ENCODE peak calls at places on chromosomes 1 and 21, in seven cellular contexts. One of them, this sample, is unnamed.

GRCh38 chr1:181033799-181034391 is at the start of gene MR1:
- DNase-seq in breast epithelium: no peak
- DNase-seq in left ventricle myocardium inferior: no peak
- DNase-seq in SJCRH30: no peak
- DNase-seq in Peyer's patch: peak
- DNase-seq in naive thymus-derived CD4-positive, alpha-beta T cell: peak
- DNase-seq in tibial nerve: no peak
- DNase-seq in this sample: peak

GRCh38 chr1:209926045-209926444 is 12.0 kb upstream of the SYT14 start:
- DNase-seq in tibial nerve: no peak
- DNase-seq in Peyer's patch: no peak
- DNase-seq in breast epithelium: no peak
- DNase-seq in SJCRH30: peak
- DNase-seq in naive thymus-derived CD4-positive, alpha-beta T cell: no peak
- DNase-seq in left ventricle myocardium inferior: no peak
- DNase-seq in this sample: no peak

GRCh38 chr1:205205055-205205454 is 6.4 kb downstream of the DSTYK start:
- DNase-seq in Peyer's patch: no peak
- DNase-seq in breast epithelium: no peak
- DNase-seq in tibial nerve: no peak
- DNase-seq in SJCRH30: no peak
- DNase-seq in naive thymus-derived CD4-positive, alpha-beta T cell: no peak
- DNase-seq in left ventricle myocardium inferior: no peak
- DNase-seq in this sample: no peak

GRCh38 chr1:171245458-171246064 is 2.7 kb upstream of the FMO1 start:
- DNase-seq in tibial nerve: no peak
- DNase-seq in breast epithelium: no peak
- DNase-seq in SJCRH30: peak
- DNase-seq in left ventricle myocardium inferior: no peak
- DNase-seq in naive thymus-derived CD4-positive, alpha-beta T cell: peak
- DNase-seq in Peyer's patch: no peak
- DNase-seq in this sample: no peak

GRCh38 chr1:166090244-166090643 is 76.6 kb downstream of the FAM78B start:
- DNase-seq in naive thymus-derived CD4-positive, alpha-beta T cell: no peak
- DNase-seq in SJCRH30: no peak
- DNase-seq in tibial nerve: no peak
- DNase-seq in Peyer's patch: no peak
- DNase-seq in left ventricle myocardium inferior: no peak
- DNase-seq in breast epithelium: no peak
- DNase-seq in this sample: no peak

GRCh38 chr1:180228648-180229482 is 1.2 kb upstream of the LHX4 start:
- DNase-seq in left ventricle myocardium inferior: no peak
- DNase-seq in tibial nerve: no peak
- DNase-seq in SJCRH30: peak
- DNase-seq in breast epithelium: no peak
- DNase-seq in Peyer's patch: no peak
- DNase-seq in naive thymus-derived CD4-positive, alpha-beta T cell: no peak
- DNase-seq in this sample: no peak

GRCh38 chr1:87115317-87115885 is 201.0 kb downstream of the HS2ST1 start:
- DNase-seq in SJCRH30: peak
- DNase-seq in tibial nerve: peak
- DNase-seq in breast epithelium: no peak
- DNase-seq in left ventricle myocardium inferior: no peak
- DNase-seq in naive thymus-derived CD4-positive, alpha-beta T cell: no peak
- DNase-seq in Peyer's patch: no peak
- DNase-seq in this sample: no peak

GRCh38 chr1:67376381-67376780 is 53.8 kb downstream of the SERBP1 start:
- DNase-seq in naive thymus-derived CD4-positive, alpha-beta T cell: no peak
- DNase-seq in breast epithelium: no peak
- DNase-seq in SJCRH30: peak
- DNase-seq in Peyer's patch: no peak
- DNase-seq in tibial nerve: no peak
- DNase-seq in left ventricle myocardium inferior: no peak
- DNase-seq in this sample: no peak

GRCh38 chr21:38380391-38381137 is 117.7 kb downstream of the ERG start:
- DNase-seq in left ventricle myocardium inferior: no peak
- DNase-seq in Peyer's patch: no peak
- DNase-seq in SJCRH30: no peak
- DNase-seq in tibial nerve: no peak
- DNase-seq in naive thymus-derived CD4-positive, alpha-beta T cell: no peak
- DNase-seq in breast epithelium: no peak
- DNase-seq in this sample: no peak

GRCh38 chr1:218347713-218348627 is 2.8 kb downstream of the TGFB2 start:
- DNase-seq in tibial nerve: no peak
- DNase-seq in left ventricle myocardium inferior: no peak
- DNase-seq in SJCRH30: peak
- DNase-seq in breast epithelium: no peak
- DNase-seq in Peyer's patch: no peak
- DNase-seq in naive thymus-derived CD4-positive, alpha-beta T cell: no peak
- DNase-seq in this sample: no peak

GRCh38 chr21:28719731-28720130 is 272.9 kb downstream of the LTN1 start:
- DNase-seq in left ventricle myocardium inferior: no peak
- DNase-seq in naive thymus-derived CD4-positive, alpha-beta T cell: no peak
- DNase-seq in SJCRH30: no peak
- DNase-seq in Peyer's patch: no peak
- DNase-seq in tibial nerve: no peak
- DNase-seq in breast epithelium: no peak
- DNase-seq in this sample: no peak

GRCh38 chr1:12629974-12630760 is 12.2 kb upstream of the DHRS3 start:
- DNase-seq in naive thymus-derived CD4-positive, alpha-beta T cell: no peak
- DNase-seq in Peyer's patch: no peak
- DNase-seq in SJCRH30: no peak
- DNase-seq in left ventricle myocardium inferior: no peak
- DNase-seq in tibial nerve: no peak
- DNase-seq in breast epithelium: no peak
- DNase-seq in this sample: no peak

GRCh38 chr1:236063919-236064673 is 794 bp downstream of the NID1 start:
- DNase-seq in left ventricle myocardium inferior: peak
- DNase-seq in naive thymus-derived CD4-positive, alpha-beta T cell: no peak
- DNase-seq in SJCRH30: peak
- DNase-seq in tibial nerve: no peak
- DNase-seq in breast epithelium: peak
- DNase-seq in Peyer's patch: peak
- DNase-seq in this sample: no peak

GRCh38 chr1:236063551-236063918 is 1.4 kb downstream of the NID1 start:
- DNase-seq in tibial nerve: no peak
- DNase-seq in SJCRH30: no peak
- DNase-seq in Peyer's patch: no peak
- DNase-seq in breast epithelium: no peak
- DNase-seq in left ventricle myocardium inferior: no peak
- DNase-seq in naive thymus-derived CD4-positive, alpha-beta T cell: no peak
- DNase-seq in this sample: no peak

GRCh38 chr1:236065509-236066005 is 667 bp upstream of the NID1 start:
- DNase-seq in breast epithelium: no peak
- DNase-seq in Peyer's patch: no peak
- DNase-seq in tibial nerve: no peak
- DNase-seq in SJCRH30: no peak
- DNase-seq in left ventricle myocardium inferior: no peak
- DNase-seq in naive thymus-derived CD4-positive, alpha-beta T cell: no peak
- DNase-seq in this sample: no peak

GRCh38 chr1:236066054-236066453 is 1.2 kb upstream of the NID1 start:
- DNase-seq in left ventricle myocardium inferior: no peak
- DNase-seq in naive thymus-derived CD4-positive, alpha-beta T cell: no peak
- DNase-seq in breast epithelium: no peak
- DNase-seq in tibial nerve: no peak
- DNase-seq in SJCRH30: no peak
- DNase-seq in Peyer's patch: no peak
- DNase-seq in this sample: no peak

GRCh38 chr1:236064674-236065508 is at the start of gene NID1:
- DNase-seq in SJCRH30: peak
- DNase-seq in left ventricle myocardium inferior: peak
- DNase-seq in tibial nerve: peak
- DNase-seq in breast epithelium: peak
- DNase-seq in Peyer's patch: peak
- DNase-seq in naive thymus-derived CD4-positive, alpha-beta T cell: peak
- DNase-seq in this sample: peak
- H3K4me3 ChIP-seq in SJCRH30: peak
- H3K4me3 ChIP-seq in left ventricle myocardium inferior: peak
- H3K4me3 ChIP-seq in tibial nerve: peak
- H3K4me3 ChIP-seq in breast epithelium: peak
- H3K4me3 ChIP-seq in Peyer's patch: peak
- H3K4me3 ChIP-seq in naive thymus-derived CD4-positive, alpha-beta T cell: peak
- H3K4me3 ChIP-seq in this sample: peak

GRCh38 chr1:228901936-228902681 is 166.8 kb downstream of the RHOU start:
- DNase-seq in SJCRH30: no peak
- DNase-seq in left ventricle myocardium inferior: no peak
- DNase-seq in breast epithelium: no peak
- DNase-seq in naive thymus-derived CD4-positive, alpha-beta T cell: no peak
- DNase-seq in Peyer's patch: no peak
- DNase-seq in tibial nerve: no peak
- DNase-seq in this sample: no peak

GRCh38 chr1:228898582-228898992 is 163.3 kb downstream of the RHOU start:
- DNase-seq in SJCRH30: no peak
- DNase-seq in left ventricle myocardium inferior: no peak
- DNase-seq in tibial nerve: no peak
- DNase-seq in Peyer's patch: no peak
- DNase-seq in naive thymus-derived CD4-positive, alpha-beta T cell: no peak
- DNase-seq in breast epithelium: no peak
- DNase-seq in this sample: no peak

GRCh38 chr1:228899421-228899956 is 164.2 kb downstream of the RHOU start:
- DNase-seq in SJCRH30: no peak
- DNase-seq in Peyer's patch: no peak
- DNase-seq in naive thymus-derived CD4-positive, alpha-beta T cell: no peak
- DNase-seq in left ventricle myocardium inferior: no peak
- DNase-seq in tibial nerve: no peak
- DNase-seq in breast epithelium: no peak
- DNase-seq in this sample: no peak

GRCh38 chr1:228900993-228901392 is 165.7 kb downstream of the RHOU start:
- DNase-seq in Peyer's patch: no peak
- DNase-seq in SJCRH30: no peak
- DNase-seq in left ventricle myocardium inferior: no peak
- DNase-seq in breast epithelium: no peak
- DNase-seq in tibial nerve: no peak
- DNase-seq in naive thymus-derived CD4-positive, alpha-beta T cell: no peak
- DNase-seq in this sample: no peak

DNA sequence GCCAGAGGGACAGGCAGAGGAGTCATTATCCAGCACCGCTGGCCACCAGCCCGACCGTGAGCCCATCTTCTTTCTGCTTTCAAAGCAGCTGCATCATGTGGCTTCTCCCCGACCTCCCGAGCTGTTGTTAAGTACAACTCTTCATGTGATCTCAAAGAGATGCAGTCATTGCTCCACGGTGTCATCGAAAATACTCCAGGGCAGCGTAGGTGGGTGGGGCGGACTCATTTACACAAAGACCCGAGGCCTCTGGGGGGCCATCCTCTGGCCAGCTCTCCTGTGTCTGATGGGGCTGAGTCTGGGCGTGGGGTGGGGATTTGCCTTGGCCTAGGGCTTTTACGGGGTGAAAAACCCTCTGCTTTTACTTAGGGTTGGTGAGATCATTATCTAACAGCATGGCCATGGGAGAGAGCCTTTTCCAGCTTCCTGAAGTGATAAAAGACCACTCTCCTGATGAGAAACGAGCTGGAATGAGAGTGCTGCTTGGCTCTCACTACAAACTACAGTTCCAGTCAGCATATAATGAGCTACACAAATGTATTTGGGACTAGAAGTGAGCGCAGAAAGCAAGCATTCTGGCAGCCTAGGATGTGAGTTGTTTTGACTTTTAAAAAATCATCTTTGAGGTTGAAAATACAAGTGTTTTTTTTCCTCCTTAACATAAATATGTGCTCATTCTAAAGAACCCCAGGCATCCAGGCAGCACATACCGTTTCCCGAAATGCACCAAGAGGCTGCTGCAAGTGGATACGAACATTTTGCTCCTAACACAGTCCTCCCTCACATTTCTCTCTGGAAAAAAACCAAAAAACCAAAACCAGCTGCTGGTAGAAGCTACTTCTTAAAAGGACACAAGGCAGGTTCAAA is 165.1 kb downstream of the RHOU start:
- DNase-seq in SJCRH30: no peak
- DNase-seq in left ventricle myocardium inferior: peak
- DNase-seq in naive thymus-derived CD4-positive, alpha-beta T cell: no peak
- DNase-seq in breast epithelium: no peak
- DNase-seq in tibial nerve: peak
- DNase-seq in Peyer's patch: no peak
- DNase-seq in this sample: no peak
- H3K4me3 ChIP-seq in SJCRH30: no peak
- H3K4me3 ChIP-seq in left ventricle myocardium inferior: no peak
- H3K4me3 ChIP-seq in naive thymus-derived CD4-positive, alpha-beta T cell: no peak
- H3K4me3 ChIP-seq in breast epithelium: no peak
- H3K4me3 ChIP-seq in tibial nerve: no peak
- H3K4me3 ChIP-seq in Peyer's patch: no peak
- H3K4me3 ChIP-seq in this sample: no peak

GRCh38 chr1:207752456-207753132 is 740 bp downstream of the CD46 start:
- DNase-seq in breast epithelium: no peak
- DNase-seq in Peyer's patch: no peak
- DNase-seq in tibial nerve: no peak
- DNase-seq in naive thymus-derived CD4-positive, alpha-beta T cell: no peak
- DNase-seq in left ventricle myocardium inferior: no peak
- DNase-seq in SJCRH30: peak
- DNase-seq in this sample: no peak

GRCh38 chr1:207751790-207752455 is at the start of gene CD46:
- DNase-seq in tibial nerve: peak
- DNase-seq in naive thymus-derived CD4-positive, alpha-beta T cell: peak
- DNase-seq in Peyer's patch: peak
- DNase-seq in SJCRH30: peak
- DNase-seq in left ventricle myocardium inferior: peak
- DNase-seq in breast epithelium: peak
- DNase-seq in this sample: peak

GRCh38 chr1:207748737-207749528 is 2.9 kb upstream of the CD46 start:
- DNase-seq in Peyer's patch: no peak
- DNase-seq in naive thymus-derived CD4-positive, alpha-beta T cell: peak
- DNase-seq in breast epithelium: no peak
- DNase-seq in left ventricle myocardium inferior: no peak
- DNase-seq in SJCRH30: peak
- DNase-seq in tibial nerve: no peak
- DNase-seq in this sample: no peak

GRCh38 chr1:207753611-207754010 is 1.8 kb downstream of the CD46 start:
- DNase-seq in breast epithelium: no peak
- DNase-seq in naive thymus-derived CD4-positive, alpha-beta T cell: no peak
- DNase-seq in SJCRH30: no peak
- DNase-seq in left ventricle myocardium inferior: no peak
- DNase-seq in tibial nerve: no peak
- DNase-seq in Peyer's patch: no peak
- DNase-seq in this sample: no peak

DNA sequence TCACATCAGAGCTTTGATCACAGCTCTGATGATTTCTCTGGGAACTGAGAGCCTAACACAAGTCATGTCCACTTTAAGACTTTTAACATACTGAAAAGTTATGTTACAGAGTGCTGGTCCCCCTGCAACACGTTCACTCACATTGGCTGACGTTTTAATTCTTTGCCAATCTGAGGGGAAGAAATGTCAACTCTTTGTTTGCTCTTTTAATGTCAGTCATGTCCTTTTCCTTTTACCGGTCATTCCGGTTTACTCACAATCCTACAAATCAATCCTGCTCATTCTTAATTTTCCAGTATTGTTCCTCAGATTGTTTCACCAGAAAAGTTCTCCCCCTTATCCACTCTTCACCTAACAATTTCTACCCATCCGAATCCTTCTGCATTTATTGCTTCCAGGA is 953 bp upstream of the CD46 start:
- DNase-seq in SJCRH30: no peak
- DNase-seq in left ventricle myocardium inferior: no peak
- DNase-seq in naive thymus-derived CD4-positive, alpha-beta T cell: no peak
- DNase-seq in breast epithelium: no peak
- DNase-seq in Peyer's patch: no peak
- DNase-seq in tibial nerve: no peak
- DNase-seq in this sample: no peak
- H3K4me3 ChIP-seq in SJCRH30: peak
- H3K4me3 ChIP-seq in left ventricle myocardium inferior: peak
- H3K4me3 ChIP-seq in naive thymus-derived CD4-positive, alpha-beta T cell: peak
- H3K4me3 ChIP-seq in breast epithelium: peak
- H3K4me3 ChIP-seq in Peyer's patch: no peak
- H3K4me3 ChIP-seq in tibial nerve: peak
- H3K4me3 ChIP-seq in this sample: peak

GRCh38 chr1:158286487-158286886 is 3.2 kb upstream of the CD1C start:
- DNase-seq in Peyer's patch: no peak
- DNase-seq in naive thymus-derived CD4-positive, alpha-beta T cell: no peak
- DNase-seq in breast epithelium: no peak
- DNase-seq in tibial nerve: no peak
- DNase-seq in SJCRH30: no peak
- DNase-seq in left ventricle myocardium inferior: no peak
- DNase-seq in this sample: no peak
- H3K4me3 ChIP-seq in Peyer's patch: peak
- H3K4me3 ChIP-seq in naive thymus-derived CD4-positive, alpha-beta T cell: no peak
- H3K4me3 ChIP-seq in breast epithelium: no peak
- H3K4me3 ChIP-seq in tibial nerve: no peak
- H3K4me3 ChIP-seq in SJCRH30: no peak
- H3K4me3 ChIP-seq in left ventricle myocardium inferior: no peak
- H3K4me3 ChIP-seq in this sample: no peak